ENCODE peak calls at places on chromosomes 1 and 21, in eight cellular contexts. B, J, V, P, Z, D, N and W are unnamed samples. For H3K4me1 and H3K36me3, the result is how much of the 10 kb centered on the place peaks cover.

GRCh38 chr21:34935452-34935851 is 113.7 kb downstream of the RUNX1 start:
- DNase-seq in B (no peak), J (no peak), V (no peak), P (no peak), Z (no peak), D (no peak), N (no peak), W (no peak)

GRCh38 chr1:154751690-154752089 is 118.4 kb downstream of the KCNN3 start:
- DNase-seq in B (no peak), J (no peak), V (no peak), P (peak), Z (no peak), D (no peak), N (no peak), W (no peak)

GRCh38 chr1:180988221-180988826 is 34.3 kb downstream of the STX6 start:
- DNase-seq in B (no peak), J (no peak), V (no peak), P (peak), Z (peak), D (no peak), N (no peak), W (peak)

GRCh38 chr1:166822385-166822784 is 16.9 kb upstream of the POGK start:
- DNase-seq in B (no peak), J (no peak), V (no peak), P (no peak), Z (no peak), D (no peak), N (no peak), W (no peak)

GRCh38 chr1:33346921-33347649 is 26.2 kb upstream of the A3GALT2 start:
- DNase-seq in B (peak), J (peak), V (peak), P (peak), Z (peak), D (peak), N (no peak), W (no peak)

GRCh38 chr1:225933072-225933471 is 7.9 kb downstream of the LEFTY2 start:
- DNase-seq in B (no peak), J (no peak), V (no peak), P (peak), Z (no peak), D (no peak), N (no peak), W (no peak)

GRCh38 chr1:178551307-178551706 is 38.4 kb downstream of the TEX35 start:
- DNase-seq in B (no peak), J (no peak), V (no peak), P (no peak), Z (no peak), D (no peak), N (no peak), W (no peak)

GRCh38 chr1:163440090-163440489 is 118.3 kb downstream of the NUF2 start:
- DNase-seq in B (no peak), J (no peak), V (no peak), P (no peak), Z (no peak), D (no peak), N (no peak), W (no peak)

GRCh38 chr1:180515857-180516388 is 13.5 kb upstream of the ACBD6 start:
- DNase-seq in B (peak), J (no peak), V (peak), P (peak), Z (peak), D (no peak), N (peak), W (peak)

GRCh38 chr21:35994605-35995004 is 65.7 kb downstream of the SETD4 start:
- DNase-seq in B (no peak), J (no peak), V (no peak), P (no peak), Z (no peak), D (no peak), N (no peak), W (no peak)

GRCh38 chr1:197557302-197557701 is 218.0 kb downstream of the DENND1B start:
- DNase-seq in B (no peak), J (no peak), V (no peak), P (peak), Z (no peak), D (no peak), N (no peak), W (no peak)

GRCh38 chr1:152188673-152189591 is 29.9 kb upstream of the RPTN start:
- DNase-seq in B (no peak), J (peak), V (peak), P (peak), Z (peak), D (no peak), N (peak), W (peak)

GRCh38 chr1:212615092-212615470 is 6.5 kb downstream of the ATF3 start:
- DNase-seq in B (no peak), J (no peak), V (no peak), P (no peak), Z (no peak), D (no peak), N (no peak), W (no peak)

GRCh38 chr21:45981154-45981606 is 390 bp upstream of the COL6A1 start:
- DNase-seq in B (peak), J (peak), V (peak), P (peak), Z (peak), D (peak), N (peak), W (peak)

GRCh38 chr1:178513278-178513983 is 522 bp downstream of the TEX35 start:
- DNase-seq in B (no peak), J (no peak), V (no peak), P (peak), Z (no peak), D (no peak), N (no peak), W (no peak)

GRCh38 chr1:12756756-12757433 is 10.9 kb downstream of the CFAP107 start:
- DNase-seq in B (no peak), J (no peak), V (no peak), P (no peak), Z (no peak), D (no peak), N (no peak), W (no peak)

GRCh38 chr1:205325334-205325884 is 3.9 kb upstream of the NUAK2 start:
- DNase-seq in B (peak), J (peak), V (no peak), P (peak), Z (peak), D (no peak), N (no peak), W (peak)

GRCh38 chr1:168688679-168689657 is 40.0 kb downstream of the DPT start:
- DNase-seq in B (no peak), J (no peak), V (no peak), P (no peak), Z (peak), D (no peak), N (no peak), W (no peak)

GRCh38 chr1:2213576-2214505 is 14.3 kb upstream of the SKI start:
- DNase-seq in B (no peak), J (peak), V (peak), P (peak), Z (peak), D (no peak), N (peak), W (no peak)

GRCh38 chr21:41321908-41322495 is 5.4 kb downstream of the FAM3B start:
- DNase-seq in B (no peak), J (no peak), V (no peak), P (no peak), Z (no peak), D (no peak), N (no peak), W (no peak)

GRCh38 chr1:93021539-93022134 is 57.4 kb upstream of the MTF2 start:
- DNase-seq in B (no peak), J (no peak), V (no peak), P (peak), Z (no peak), D (no peak), N (no peak), W (no peak)
- H3K4me1 ChIP-seq in B (under half), J (under half), V (under half), P (under half), Z (under half), D (under half), N (under half), W (under half)

GRCh38 chr1:246669659-246670058 is 54.5 kb upstream of the SCCPDH start:
- DNase-seq in B (no peak), J (no peak), V (no peak), P (no peak), Z (no peak), D (no peak), N (no peak), W (no peak)
- H3K36me3 ChIP-seq in B (half or more), J (under half), V (under half), P (under half), Z (under half), D (under half), N (under half), W (under half)

GRCh38 chr1:209585197-209585596 is 1.7 kb downstream of the CAMK1G start:
- DNase-seq in B (no peak), J (no peak), V (no peak), P (no peak), Z (no peak), D (no peak), N (no peak), W (no peak)

GRCh38 chr1:209583408-209583807 is at the start of gene CAMK1G:
- DNase-seq in B (no peak), J (no peak), V (no peak), P (peak), Z (peak), D (no peak), N (no peak), W (peak)

GRCh38 chr1:209586341-209586740 is 2.8 kb downstream of the CAMK1G start:
- DNase-seq in B (no peak), J (no peak), V (no peak), P (no peak), Z (no peak), D (no peak), N (no peak), W (no peak)

GRCh38 chr1:209585672-209586071 is 2.2 kb downstream of the CAMK1G start:
- DNase-seq in B (no peak), J (no peak), V (peak), P (peak), Z (peak), D (no peak), N (peak), W (peak)

DNA sequence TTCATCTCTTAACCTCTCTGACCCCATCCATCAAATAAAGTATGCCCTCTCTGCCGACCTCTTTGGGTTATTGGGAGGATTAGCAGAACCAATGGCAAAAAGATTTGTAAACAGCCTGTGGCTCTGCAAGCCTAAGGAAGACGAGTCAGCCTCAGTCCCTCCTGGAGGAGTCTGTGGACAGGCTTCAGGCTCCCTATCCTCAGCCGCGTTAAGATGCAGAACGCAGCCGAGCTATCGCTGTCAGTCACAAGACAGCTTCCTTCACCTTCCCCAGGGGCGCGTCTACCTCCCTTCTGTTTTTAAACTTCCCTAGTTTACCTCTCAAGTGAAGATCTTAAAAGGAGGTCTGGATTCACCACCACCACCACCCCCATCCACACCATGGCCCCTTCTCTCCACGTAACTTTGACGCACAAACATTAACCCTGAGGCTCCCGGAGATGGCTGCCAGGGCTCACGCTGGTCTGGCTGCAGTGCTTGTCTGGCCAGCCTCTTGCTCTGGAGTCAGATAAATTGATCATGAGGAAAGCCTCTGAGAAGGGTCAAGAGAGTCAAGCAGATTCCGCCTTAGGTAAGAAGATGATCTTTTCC is 767 bp downstream of the CAMK1G start:
- DNase-seq in B (no peak), J (no peak), V (no peak), P (no peak), Z (no peak), D (no peak), N (no peak), W (no peak)
- H3K4me3 ChIP-seq in B (no peak), J (no peak), V (no peak), P (peak), Z (no peak), D (no peak), N (no peak), W (no peak)

DNA sequence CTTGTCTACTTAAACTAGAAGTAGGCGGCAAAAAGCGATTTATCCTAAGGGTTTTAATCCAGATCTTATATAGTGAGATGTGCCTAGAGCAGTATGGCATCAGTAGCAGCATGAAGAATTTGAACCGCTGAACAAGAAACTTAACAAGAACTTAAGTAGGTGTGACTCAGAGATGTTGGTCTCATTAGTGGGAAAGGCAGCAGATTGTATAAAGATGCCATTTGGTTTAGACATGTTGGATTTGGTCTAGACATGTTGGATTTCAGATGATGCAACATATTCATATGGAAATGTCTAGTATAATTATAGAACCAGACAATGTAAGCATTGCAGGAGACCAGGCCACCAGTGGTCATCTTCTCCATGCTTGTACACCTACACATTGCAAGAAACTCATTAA is 42.1 kb upstream of the ZP4 start:
- DNase-seq in B (no peak), J (no peak), V (no peak), P (no peak), Z (no peak), D (peak), N (no peak), W (no peak)
- H3K4me1 ChIP-seq in B (under half), J (under half), V (under half), P (under half), Z (under half), D (under half), N (under half), W (under half)

GRCh38 chr1:246923900-246924299 is 7.8 kb downstream of the AHCTF1 start:
- DNase-seq in B (no peak), J (no peak), V (no peak), P (no peak), Z (no peak), D (no peak), N (no peak), W (no peak)

GRCh38 chr1:246923482-246923881 is 8.3 kb downstream of the AHCTF1 start:
- DNase-seq in B (no peak), J (no peak), V (no peak), P (no peak), Z (no peak), D (no peak), N (no peak), W (no peak)

GRCh38 chr1:246921481-246921880 is 10.3 kb downstream of the AHCTF1 start:
- DNase-seq in B (no peak), J (no peak), V (no peak), P (no peak), Z (no peak), D (no peak), N (no peak), W (no peak)

GRCh38 chr1:246919902-246920301 is 11.8 kb downstream of the AHCTF1 start:
- DNase-seq in B (no peak), J (no peak), V (no peak), P (no peak), Z (no peak), D (no peak), N (no peak), W (no peak)
- H3K36me3 ChIP-seq in B (under half), J (under half), V (under half), P (under half), Z (under half), D (under half), N (under half), W (under half)

GRCh38 chr1:6092211-6092610 is 46.5 kb downstream of the KCNAB2 start:
- DNase-seq in B (no peak), J (no peak), V (no peak), P (no peak), Z (no peak), D (no peak), N (peak), W (no peak)

GRCh38 chr1:6094801-6095505 is 49.3 kb downstream of the KCNAB2 start:
- DNase-seq in B (no peak), J (no peak), V (peak), P (no peak), Z (no peak), D (no peak), N (peak), W (no peak)

GRCh38 chr1:6094246-6094645 is 48.6 kb downstream of the KCNAB2 start:
- DNase-seq in B (no peak), J (no peak), V (peak), P (no peak), Z (no peak), D (no peak), N (peak), W (no peak)

GRCh38 chr1:6093061-6093460 is 47.4 kb downstream of the KCNAB2 start:
- DNase-seq in B (no peak), J (no peak), V (no peak), P (peak), Z (no peak), D (no peak), N (peak), W (no peak)

GRCh38 chr1:6093611-6094010 is 47.9 kb downstream of the KCNAB2 start:
- DNase-seq in B (no peak), J (no peak), V (peak), P (no peak), Z (no peak), D (no peak), N (peak), W (no peak)
- H3K4me3 ChIP-seq in B (no peak), J (no peak), V (no peak), P (no peak), Z (no peak), D (no peak), N (no peak), W (no peak)

GRCh38 chr21:28832715-28833061 is 160.0 kb downstream of the LTN1 start:
- DNase-seq in B (no peak), J (no peak), V (no peak), P (no peak), Z (no peak), D (no peak), N (no peak), W (no peak)
- H3K4me1 ChIP-seq in B (under half), J (under half), V (under half), P (under half), Z (under half), D (under half), N (under half), W (under half)

GRCh38 chr1:234591131-234591530 is 18.8 kb downstream of the IRF2BP2 start:
- DNase-seq in B (no peak), J (no peak), V (no peak), P (no peak), Z (no peak), D (no peak), N (no peak), W (no peak)
- H3K36me3 ChIP-seq in B (under half), J (under half), V (under half), P (under half), Z (under half), D (under half), N (under half), W (under half)